ENCODE peak calls at places on chromosomes 2 and 18, in eight cellular contexts. A is activated CD8-positive, alpha-beta memory T cell treated with anti-CD3 and anti-CD28 coated beads for 48 hours; E is DMS153; Z is GM03348; O is GM10248; M is COR-L47; U is WTC11; F is caudate nucleus. T is an unnamed sample.

GRCh38 chr2:220147186-220147585 is 519.8 kb downstream of the SLC4A3 start:
- DNase-seq in A (no peak), E (no peak), Z (peak), O (no peak), M (no peak), U (no peak), F (no peak), T (no peak)

GRCh38 chr2:163990088-163990487 is 254.3 kb upstream of the FIGN start:
- DNase-seq in A (no peak), E (no peak), Z (no peak), O (no peak), M (no peak), U (no peak), F (no peak), T (no peak)

GRCh38 chr18:21004721-21005120 is 106.9 kb downstream of the ROCK1 start:
- DNase-seq in A (no peak), E (no peak), Z (peak), O (no peak), M (no peak), U (no peak), F (no peak), T (no peak)

GRCh38 chr18:24611075-24611474 is 150.6 kb downstream of the HRH4 start:
- DNase-seq in A (no peak), E (no peak), Z (no peak), O (no peak), M (no peak), U (peak), F (no peak), T (no peak)

GRCh38 chr18:44521673-44522032 is 159.0 kb upstream of the SETBP1 start:
- DNase-seq in A (no peak), E (no peak), Z (no peak), O (no peak), M (no peak), U (no peak), F (no peak), T (no peak)

GRCh38 chr2:188805229-188805628 is 168.9 kb upstream of the COL3A1 start:
- DNase-seq in A (no peak), E (no peak), Z (no peak), O (no peak), M (no peak), U (no peak), F (no peak), T (no peak)

GRCh38 chr2:73239776-73240175 is 5.7 kb downstream of the CCT7 start:
- DNase-seq in A (no peak), E (no peak), Z (no peak), O (no peak), M (no peak), U (no peak), F (no peak), T (no peak)

GRCh38 chr2:10935953-10936942 is 24.5 kb downstream of the KCNF1 start:
- DNase-seq in A (no peak), E (peak), Z (peak), O (no peak), M (peak), U (no peak), F (no peak), T (peak)

GRCh38 chr2:232698552-232699091 is 1.5 kb downstream of the GIGYF2 start:
- DNase-seq in A (no peak), E (no peak), Z (no peak), O (no peak), M (no peak), U (no peak), F (no peak), T (no peak)

GRCh38 chr2:11566383-11566782 is 32.5 kb downstream of the GREB1 start:
- DNase-seq in A (no peak), E (no peak), Z (no peak), O (no peak), M (no peak), U (no peak), F (no peak), T (no peak)

T was measured in GOT3.